ENCODE peak calls at places on chromosomes 4 and X, in six cellular contexts. One of them, this sample, is unnamed.

GRCh38 chr4:159210975-159211374 is 108.1 kb downstream of the RAPGEF2 start:
- DNase-seq in fibroblast of mammary gland: no peak
- DNase-seq in mesothelial cell of epicardium: no peak
- DNase-seq in adrenal gland: no peak
- DNase-seq in mammary epithelial cell: no peak
- DNase-seq in nephron progenitor cell: no peak
- DNase-seq in this sample: no peak

GRCh38 chr4:130814896-130815295 is 1718.9 kb downstream of the C4orf33 start:
- DNase-seq in fibroblast of mammary gland: no peak
- DNase-seq in mesothelial cell of epicardium: no peak
- DNase-seq in adrenal gland: no peak
- DNase-seq in mammary epithelial cell: no peak
- DNase-seq in nephron progenitor cell: no peak
- DNase-seq in this sample: no peak

GRCh38 chr4:27278615-27279014 is 418.0 kb downstream of the STIM2 start:
- DNase-seq in fibroblast of mammary gland: peak; percentile 46
- DNase-seq in mesothelial cell of epicardium: peak; percentile 39
- DNase-seq in adrenal gland: peak; percentile 4
- DNase-seq in mammary epithelial cell: peak; percentile 2
- DNase-seq in nephron progenitor cell: peak; percentile 83
- DNase-seq in this sample: peak; percentile 71

GRCh38 chrX:31233941-31234496 is 162.2 kb upstream of the FTHL17 start:
- DNase-seq in fibroblast of mammary gland: no peak
- DNase-seq in mesothelial cell of epicardium: no peak
- DNase-seq in adrenal gland: no peak
- DNase-seq in mammary epithelial cell: no peak
- DNase-seq in nephron progenitor cell: no peak
- DNase-seq in this sample: no peak

GRCh38 chrX:123186796-123187195 is 2.7 kb downstream of the GRIA3 start:
- DNase-seq in fibroblast of mammary gland: no peak
- DNase-seq in mesothelial cell of epicardium: no peak
- DNase-seq in adrenal gland: no peak
- DNase-seq in mammary epithelial cell: no peak
- DNase-seq in nephron progenitor cell: no peak
- DNase-seq in this sample: no peak

GRCh38 chr4:126213996-126214395 is 899.2 kb downstream of the FAT4 start:
- DNase-seq in fibroblast of mammary gland: no peak
- DNase-seq in mesothelial cell of epicardium: no peak
- DNase-seq in adrenal gland: no peak
- DNase-seq in mammary epithelial cell: peak; percentile 5
- DNase-seq in nephron progenitor cell: no peak
- DNase-seq in this sample: no peak

GRCh38 chr4:147955827-147956565 is 224.1 kb downstream of the ARHGAP10 start:
- DNase-seq in fibroblast of mammary gland: no peak
- DNase-seq in mesothelial cell of epicardium: no peak
- DNase-seq in adrenal gland: no peak
- DNase-seq in mammary epithelial cell: no peak
- DNase-seq in nephron progenitor cell: no peak
- DNase-seq in this sample: no peak

GRCh38 chr4:174209296-174209695 is 74.2 kb downstream of the FBXO8 start:
- DNase-seq in fibroblast of mammary gland: no peak
- DNase-seq in mesothelial cell of epicardium: no peak
- DNase-seq in adrenal gland: no peak
- DNase-seq in mammary epithelial cell: no peak
- DNase-seq in nephron progenitor cell: no peak
- DNase-seq in this sample: no peak

GRCh38 chr4:22237846-22238513 is 277.9 kb downstream of the ADGRA3 start:
- DNase-seq in fibroblast of mammary gland: no peak
- DNase-seq in mesothelial cell of epicardium: no peak
- DNase-seq in adrenal gland: no peak
- DNase-seq in mammary epithelial cell: no peak
- DNase-seq in nephron progenitor cell: no peak
- DNase-seq in this sample: no peak

GRCh38 chrX:100449696-100450606 is 39.9 kb upstream of the PCDH19 start:
- DNase-seq in fibroblast of mammary gland: no peak
- DNase-seq in mesothelial cell of epicardium: no peak
- DNase-seq in adrenal gland: peak; percentile 13
- DNase-seq in mammary epithelial cell: no peak
- DNase-seq in nephron progenitor cell: no peak
- DNase-seq in this sample: no peak

GRCh38 chr4:89992744-89993143 is 98.1 kb downstream of the MMRN1 start:
- DNase-seq in fibroblast of mammary gland: no peak
- DNase-seq in mesothelial cell of epicardium: no peak
- DNase-seq in adrenal gland: no peak
- DNase-seq in mammary epithelial cell: no peak
- DNase-seq in nephron progenitor cell: no peak
- DNase-seq in this sample: no peak

GRCh38 chr4:740656-741282 is 35.1 kb downstream of the PCGF3 start:
- DNase-seq in fibroblast of mammary gland: no peak
- DNase-seq in mesothelial cell of epicardium: no peak
- DNase-seq in adrenal gland: no peak
- DNase-seq in mammary epithelial cell: no peak
- DNase-seq in nephron progenitor cell: no peak
- DNase-seq in this sample: no peak

GRCh38 chr4:151522790-151523332 is 113.9 kb downstream of the FHIP1A start:
- DNase-seq in fibroblast of mammary gland: no peak
- DNase-seq in mesothelial cell of epicardium: no peak
- DNase-seq in adrenal gland: no peak
- DNase-seq in mammary epithelial cell: no peak
- DNase-seq in nephron progenitor cell: no peak
- DNase-seq in this sample: no peak

GRCh38 chrX:116272328-116272727 is 101.8 kb downstream of the AGTR2 start:
- DNase-seq in fibroblast of mammary gland: peak; percentile 91
- DNase-seq in mesothelial cell of epicardium: no peak
- DNase-seq in adrenal gland: no peak
- DNase-seq in mammary epithelial cell: peak; percentile 98
- DNase-seq in nephron progenitor cell: no peak
- DNase-seq in this sample: no peak

GRCh38 chr4:140260227-140260626 is 106.2 kb upstream of the MAML3 start:
- DNase-seq in fibroblast of mammary gland: peak; percentile 87
- DNase-seq in mesothelial cell of epicardium: no peak
- DNase-seq in adrenal gland: no peak
- DNase-seq in mammary epithelial cell: peak; percentile 87
- DNase-seq in nephron progenitor cell: no peak
- DNase-seq in this sample: no peak

GRCh38 chr4:106034205-106034604 is 138.9 kb downstream of the NPNT start:
- DNase-seq in fibroblast of mammary gland: peak; percentile 50
- DNase-seq in mesothelial cell of epicardium: no peak
- DNase-seq in adrenal gland: no peak
- DNase-seq in mammary epithelial cell: no peak
- DNase-seq in nephron progenitor cell: no peak
- DNase-seq in this sample: no peak

GRCh38 chr4:173990126-173990878 is 293.2 kb downstream of the FBXO8 start:
- DNase-seq in fibroblast of mammary gland: peak; percentile 70
- DNase-seq in mesothelial cell of epicardium: no peak
- DNase-seq in adrenal gland: no peak
- DNase-seq in mammary epithelial cell: peak; percentile 8
- DNase-seq in nephron progenitor cell: peak; percentile 11
- DNase-seq in this sample: no peak

GRCh38 chrX:156004256-156004655 is 6.8 kb downstream of the IL9R start:
- DNase-seq in fibroblast of mammary gland: no peak
- DNase-seq in mesothelial cell of epicardium: no peak
- DNase-seq in adrenal gland: no peak
- DNase-seq in mammary epithelial cell: no peak
- DNase-seq in nephron progenitor cell: no peak
- DNase-seq in this sample: no peak

GRCh38 chr4:11514780-11515432 is 86.2 kb upstream of the HS3ST1 start:
- DNase-seq in fibroblast of mammary gland: no peak
- DNase-seq in mesothelial cell of epicardium: no peak
- DNase-seq in adrenal gland: no peak
- DNase-seq in mammary epithelial cell: no peak
- DNase-seq in nephron progenitor cell: peak; percentile 30
- DNase-seq in this sample: no peak

GRCh38 chr4:153488006-153488718 is 22.0 kb downstream of the TMEM131L start:
- DNase-seq in fibroblast of mammary gland: no peak
- DNase-seq in mesothelial cell of epicardium: no peak
- DNase-seq in adrenal gland: no peak
- DNase-seq in mammary epithelial cell: peak; percentile 69
- DNase-seq in nephron progenitor cell: no peak
- DNase-seq in this sample: no peak

GRCh38 chrX:100946521-100946920 is 17.8 kb upstream of the XKRX start:
- DNase-seq in fibroblast of mammary gland: no peak
- DNase-seq in mesothelial cell of epicardium: no peak
- DNase-seq in adrenal gland: no peak
- DNase-seq in mammary epithelial cell: no peak
- DNase-seq in nephron progenitor cell: no peak
- DNase-seq in this sample: no peak

GRCh38 chr4:76782837-76783236 is 115.1 kb downstream of the SOWAHB start:
- DNase-seq in fibroblast of mammary gland: peak; percentile 75
- DNase-seq in mesothelial cell of epicardium: no peak
- DNase-seq in adrenal gland: no peak
- DNase-seq in mammary epithelial cell: peak; percentile 72
- DNase-seq in nephron progenitor cell: no peak
- DNase-seq in this sample: no peak

DNA sequence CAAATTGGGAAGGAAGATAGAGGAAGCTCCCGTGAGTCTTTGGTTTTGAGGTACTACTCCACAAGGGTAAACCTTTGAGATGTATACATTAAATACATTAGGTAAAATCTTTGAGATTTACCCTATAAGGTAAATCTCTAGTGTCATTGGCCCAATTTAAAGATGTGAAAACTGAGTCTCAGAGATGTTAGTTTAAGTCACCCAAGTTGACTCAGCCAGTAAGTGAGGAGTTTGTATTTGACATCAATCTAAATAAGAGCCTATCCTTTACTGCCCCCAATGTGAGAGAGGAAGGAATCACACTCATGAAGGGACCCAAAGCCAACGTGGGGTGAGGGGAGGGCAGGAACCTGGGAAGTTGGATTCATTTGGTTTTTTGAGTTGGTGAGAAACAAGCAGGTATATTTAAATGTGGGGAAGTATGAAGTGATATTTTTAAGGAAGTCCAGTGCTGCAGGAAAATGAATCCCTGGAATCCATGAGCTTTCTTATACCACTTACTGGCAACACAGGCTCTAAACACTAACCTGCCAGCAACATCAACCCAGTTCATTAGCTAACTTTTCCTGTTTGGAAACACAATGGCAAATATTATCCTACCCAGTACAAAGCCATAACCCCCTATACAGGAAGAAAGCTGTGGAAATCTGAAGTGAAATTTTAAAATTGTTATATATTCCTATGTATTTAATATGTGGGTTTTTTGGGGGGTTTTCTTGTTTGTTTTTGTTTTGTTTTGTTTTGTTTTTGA is 55.3 kb downstream of the PALLD start:
- DNase-seq in fibroblast of mammary gland: peak; percentile 37
- DNase-seq in mesothelial cell of epicardium: no peak
- DNase-seq in adrenal gland: no peak
- DNase-seq in mammary epithelial cell: no peak
- DNase-seq in nephron progenitor cell: no peak
- DNase-seq in this sample: no peak
- TF ChIP-seq CTCF in fibroblast of mammary gland: peak; percentile 11
- TF ChIP-seq CTCF in mesothelial cell of epicardium: no peak
- TF ChIP-seq CTCF in adrenal gland: no peak
- TF ChIP-seq CTCF in mammary epithelial cell: no peak
- TF ChIP-seq CTCF in nephron progenitor cell: no peak
- TF ChIP-seq CTCF in this sample: peak; percentile 30

DNA sequence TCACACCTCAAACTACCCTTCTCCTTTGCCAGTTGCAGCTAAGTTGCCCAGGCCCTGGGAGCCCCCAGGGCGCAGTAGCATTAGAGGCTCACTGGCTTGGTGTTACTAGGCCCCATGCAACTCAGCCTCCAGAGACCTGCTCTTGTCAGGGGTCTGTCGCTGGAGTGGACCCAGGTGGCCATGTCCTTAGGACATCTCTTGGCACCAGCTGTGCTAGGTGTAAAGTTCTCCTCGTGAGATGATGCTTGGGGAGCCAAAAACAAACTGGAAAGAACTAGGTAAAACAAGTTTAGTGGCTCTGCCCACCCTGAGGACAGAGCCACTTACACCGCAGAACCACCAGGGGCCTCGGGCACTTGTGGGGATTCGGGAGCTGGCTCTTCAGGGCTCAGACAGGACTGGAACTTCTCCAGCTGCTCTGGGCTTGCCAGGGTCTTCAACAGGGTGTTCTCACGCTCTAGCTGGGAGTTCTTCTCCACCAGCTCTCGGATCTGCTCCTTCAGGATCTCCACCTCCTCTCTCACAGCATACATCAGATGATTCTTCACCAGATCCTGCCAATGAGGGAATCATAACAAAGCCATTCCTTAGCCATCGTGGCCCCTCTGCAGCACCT is 61.3 kb downstream of the TSC22D3 start:
- DNase-seq in fibroblast of mammary gland: peak; percentile 35
- DNase-seq in mesothelial cell of epicardium: no peak
- DNase-seq in adrenal gland: peak; percentile 28
- DNase-seq in mammary epithelial cell: no peak
- DNase-seq in nephron progenitor cell: no peak
- DNase-seq in this sample: no peak
- TF ChIP-seq CTCF in fibroblast of mammary gland: peak; percentile 23
- TF ChIP-seq CTCF in mesothelial cell of epicardium: no peak
- TF ChIP-seq CTCF in adrenal gland: peak; percentile 12
- TF ChIP-seq CTCF in mammary epithelial cell: no peak
- TF ChIP-seq CTCF in nephron progenitor cell: no peak
- TF ChIP-seq CTCF in this sample: no peak

DNA sequence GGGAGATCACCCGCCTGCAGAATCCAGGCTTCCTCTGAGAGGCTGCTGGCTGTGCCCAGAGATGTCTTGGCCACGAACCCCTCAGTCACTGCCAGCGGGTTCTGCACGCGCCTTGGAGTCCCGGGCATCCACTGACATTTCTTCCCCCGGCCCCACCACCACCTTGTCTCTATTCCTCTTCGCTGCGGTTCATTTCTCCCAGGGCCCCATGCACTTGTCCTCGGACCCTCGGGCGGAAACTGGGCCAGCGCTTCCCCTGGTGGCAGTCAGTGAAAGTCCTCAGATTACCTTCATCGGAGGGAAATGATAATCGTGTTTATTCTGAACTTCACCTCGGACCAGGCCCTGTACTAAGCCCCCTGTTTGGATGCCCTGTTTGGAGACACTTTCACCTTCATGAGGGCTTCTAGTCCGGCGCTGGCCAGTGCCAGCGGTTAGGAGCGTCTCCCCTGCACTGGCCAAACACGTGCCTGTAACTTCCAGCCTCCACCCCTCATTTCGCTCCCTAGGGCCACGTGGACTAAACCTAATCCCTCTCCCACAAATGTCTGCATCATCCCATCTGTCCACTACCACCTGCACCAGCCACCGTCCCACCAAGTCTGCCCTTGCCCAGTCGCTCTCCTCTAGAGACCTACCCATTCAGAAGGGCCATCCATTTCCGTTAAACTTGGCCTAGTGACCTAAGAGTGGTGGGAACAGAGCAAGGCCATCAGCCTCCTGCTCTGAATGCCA is 82.0 kb downstream of the DCTD start:
- DNase-seq in fibroblast of mammary gland: no peak
- DNase-seq in mesothelial cell of epicardium: no peak
- DNase-seq in adrenal gland: no peak
- DNase-seq in mammary epithelial cell: no peak
- DNase-seq in nephron progenitor cell: no peak
- DNase-seq in this sample: no peak
- TF ChIP-seq CTCF in fibroblast of mammary gland: no peak
- TF ChIP-seq CTCF in mesothelial cell of epicardium: no peak
- TF ChIP-seq CTCF in adrenal gland: no peak
- TF ChIP-seq CTCF in mammary epithelial cell: no peak
- TF ChIP-seq CTCF in nephron progenitor cell: no peak
- TF ChIP-seq CTCF in this sample: peak; percentile 44

GRCh38 chrX:150449313-150449712 is 86.2 kb downstream of the MAMLD1 start:
- DNase-seq in fibroblast of mammary gland: no peak
- DNase-seq in mesothelial cell of epicardium: no peak
- DNase-seq in adrenal gland: no peak
- DNase-seq in mammary epithelial cell: no peak
- DNase-seq in nephron progenitor cell: no peak
- DNase-seq in this sample: no peak
- TF ChIP-seq CTCF in fibroblast of mammary gland: no peak
- TF ChIP-seq CTCF in mesothelial cell of epicardium: no peak
- TF ChIP-seq CTCF in adrenal gland: no peak
- TF ChIP-seq CTCF in mammary epithelial cell: no peak
- TF ChIP-seq CTCF in nephron progenitor cell: no peak
- TF ChIP-seq CTCF in this sample: no peak

GRCh38 chr4:168942985-168943384 is 67.1 kb downstream of the CBR4 start:
- DNase-seq in fibroblast of mammary gland: peak; percentile 13
- DNase-seq in mesothelial cell of epicardium: no peak
- DNase-seq in adrenal gland: no peak
- DNase-seq in mammary epithelial cell: no peak
- DNase-seq in nephron progenitor cell: no peak
- DNase-seq in this sample: no peak
- TF ChIP-seq CTCF in fibroblast of mammary gland: peak; percentile 55
- TF ChIP-seq CTCF in mesothelial cell of epicardium: peak; percentile 59
- TF ChIP-seq CTCF in adrenal gland: no peak
- TF ChIP-seq CTCF in mammary epithelial cell: peak; percentile 75
- TF ChIP-seq CTCF in nephron progenitor cell: peak; percentile 37
- TF ChIP-seq CTCF in this sample: peak; percentile 67

This sample was measured in type B pancreatic cell.